ENCODE peak calls at places on chromosomes 5 and 9, in eight cellular contexts. B, H, U, X, Y, V, O and Z are unnamed samples.

GRCh38 chr5:98460536-98460935 is 312.9 kb upstream of the RGMB start:
- DNase-seq in B (peak; percentile 47), H (no peak), U (no peak), X (no peak), Y (no peak), V (no peak), O (no peak), Z (no peak)

GRCh38 chr5:146426853-146427618 is 20.1 kb upstream of the TCERG1 start:
- DNase-seq in B (peak; percentile 79), H (no peak), U (no peak), X (peak; percentile 61), Y (no peak), V (peak; percentile 58), O (no peak), Z (no peak)

GRCh38 chr5:151745071-151745705 is 13.2 kb downstream of the ATOX1 start:
- DNase-seq in B (peak; percentile 99), H (peak; percentile 81), U (no peak), X (peak; percentile 97), Y (peak; percentile 53), V (no peak), O (no peak), Z (no peak)

GRCh38 chr5:171528865-171529264 is 109.4 kb downstream of the FGF18 start:
- DNase-seq in B (no peak), H (no peak), U (no peak), X (no peak), Y (no peak), V (no peak), O (no peak), Z (no peak)

GRCh38 chr5:963673-964531 is 44.7 kb upstream of the NKD2 start:
- DNase-seq in B (no peak), H (peak; percentile 75), U (no peak), X (no peak), Y (peak; percentile 70), V (no peak), O (no peak), Z (no peak)

GRCh38 chr9:93576296-93577044 is at the start of gene PHF2:
- DNase-seq in B (no peak), H (peak; percentile 75), U (no peak), X (peak; percentile 59), Y (no peak), V (peak; percentile 17), O (no peak), Z (no peak)

GRCh38 chr5:117800261-117800660 is 1188.1 kb downstream of the DTWD2 start:
- DNase-seq in B (no peak), H (no peak), U (no peak), X (no peak), Y (no peak), V (no peak), O (no peak), Z (no peak)

GRCh38 chr9:133428579-133429215 is 6.5 kb downstream of the ADAMTS13 start:
- DNase-seq in B (no peak), H (no peak), U (no peak), X (peak; percentile 57), Y (no peak), V (no peak), O (peak; percentile 48), Z (no peak)

GRCh38 chr9:135146766-135147472 is 59.5 kb downstream of the OLFM1 start:
- DNase-seq in B (no peak), H (no peak), U (no peak), X (no peak), Y (no peak), V (peak; percentile 90), O (no peak), Z (no peak)